ENCODE peak calls at places on chromosomes 6 and 20, in six cellular contexts. U, N, T, P, O and C are unnamed samples.

GRCh38 chr20:19758888-19759331 is 852 bp downstream of the RIN2 start:
- DNase-seq in P (peak), N (peak), T (peak), U (peak), O (no peak), C (no peak)

GRCh38 chr6:17842014-17842776 is 135.5 kb upstream of the NUP153 start:
- DNase-seq in U (no peak), N (no peak), T (no peak), O (no peak), P (no peak), C (no peak)

GRCh38 chr6:105587349-105588115 is 184.7 kb upstream of the PREP start:
- DNase-seq in N (no peak), O (no peak), P (no peak), U (no peak), T (no peak), C (no peak)

GRCh38 chr20:44219287-44219686 is 8.7 kb upstream of the OSER1 start:
- DNase-seq in U (no peak), O (no peak), P (no peak), T (no peak), N (no peak), C (no peak)

GRCh38 chr6:36129889-36130671 is at the start of gene MAPK13:
- DNase-seq in N (peak), P (no peak), T (peak), O (no peak), U (peak), C (no peak)

GRCh38 chr6:6003334-6004146 is 3.2 kb downstream of the NRN1 start:
- DNase-seq in T (no peak), O (no peak), U (peak), P (no peak), N (peak), C (no peak)

GRCh38 chr6:148441454-148441911 is 98.8 kb downstream of the SASH1 start:
- DNase-seq in P (no peak), N (no peak), O (no peak), T (no peak), U (no peak), C (no peak)

GRCh38 chr6:156045416-156045815 is 589.8 kb upstream of the NOX3 start:
- DNase-seq in N (no peak), O (no peak), U (no peak), T (no peak), P (peak), C (no peak)

GRCh38 chr20:45358282-45359068 is 4.5 kb upstream of the SYS1 start:
- DNase-seq in P (peak), U (no peak), N (peak), O (no peak), T (peak), C (no peak)

GRCh38 chr6:2848851-2849250 is 7.2 kb upstream of the SERPINB1 start:
- DNase-seq in U (peak), P (no peak), O (no peak), N (no peak), T (no peak), C (no peak)

GRCh38 chr6:137973201-137973600 is 106.1 kb downstream of the TNFAIP3 start:
- DNase-seq in P (no peak), U (no peak), T (no peak), O (no peak), N (no peak), C (no peak)

GRCh38 chr6:37173573-37174195 is 3.7 kb downstream of the PIM1 start:
- DNase-seq in P (no peak), U (no peak), O (no peak), N (no peak), T (no peak), C (no peak)

GRCh38 chr6:16292942-16293341 is 54.6 kb downstream of the GMPR start:
- DNase-seq in O (no peak), U (no peak), N (no peak), T (no peak), P (no peak), C (no peak)

GRCh38 chr6:4441981-4442434 is 306.6 kb upstream of the ECI2 start:
- DNase-seq in O (no peak), T (no peak), U (no peak), N (no peak), P (no peak), C (peak)
- H3K27ac ChIP-seq in O (no peak), T (no peak), U (no peak), N (no peak), P (no peak), C (no peak)

DNA sequence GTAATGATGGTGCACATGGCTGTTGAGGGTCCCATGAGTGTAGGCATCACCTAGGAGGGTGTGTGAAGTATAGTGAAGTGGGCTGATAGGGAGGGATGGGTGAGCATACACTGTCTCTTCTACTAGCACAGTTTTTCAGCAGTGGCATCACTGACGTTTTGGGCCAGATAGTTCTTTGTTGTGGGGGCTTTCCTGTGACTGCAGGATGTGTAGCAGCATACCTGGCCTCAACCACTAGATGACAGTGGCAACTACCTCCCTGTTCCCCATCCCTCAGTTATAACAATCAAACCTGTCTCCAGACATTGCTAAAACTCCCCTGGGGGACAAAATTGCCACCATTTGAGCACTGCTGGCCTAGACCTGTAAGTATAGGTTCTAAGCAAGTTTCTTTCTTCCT is 239.0 kb downstream of the FOXC1 start:
- DNase-seq in T (no peak), P (no peak), U (no peak), N (no peak), O (no peak), C (no peak)
- TF ChIP-seq CTCF in T (no peak), P (no peak), U (no peak), N (no peak), O (no peak), C (no peak)

DNA sequence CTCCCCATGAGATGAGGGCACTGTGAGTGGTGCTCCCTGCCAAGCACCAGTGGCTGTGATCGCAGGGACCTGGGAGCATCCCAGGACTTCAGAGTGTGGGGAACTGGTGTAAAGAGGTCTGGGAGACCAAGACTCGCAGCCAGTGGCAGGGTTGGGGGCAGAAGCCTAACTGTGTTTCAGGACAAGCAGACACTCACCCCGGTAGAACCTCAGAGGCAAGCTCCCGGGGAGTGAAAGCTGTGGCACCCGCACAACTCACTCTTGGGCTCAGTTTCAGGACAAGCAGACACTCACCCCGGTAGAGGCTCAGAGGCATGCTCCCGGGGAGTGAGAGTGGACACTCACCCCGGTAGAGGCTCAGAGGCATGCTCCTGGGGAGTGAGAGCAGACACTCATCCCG is 112.8 kb downstream of the ASXL1 start:
- DNase-seq in O (no peak), U (no peak), N (no peak), P (no peak), T (no peak), C (no peak)
- H3K27ac ChIP-seq in O (peak), U (no peak), N (peak), P (peak), T (peak), C (peak)

GRCh38 chr20:7817286-7817685 is 123.0 kb downstream of the HAO1 start:
- DNase-seq in N (no peak), P (no peak), T (no peak), O (no peak), U (no peak), C (no peak)
- TF ChIP-seq CTCF in N (no peak), P (no peak), T (no peak), O (no peak), U (no peak), C (no peak)

GRCh38 chr6:43124481-43124880 is 46.6 kb upstream of the SRF start:
- DNase-seq in P (no peak), N (no peak), O (no peak), T (no peak), U (no peak), C (no peak)
- H3K27ac ChIP-seq in P (no peak), N (no peak), O (peak), T (no peak), U (no peak), C (peak)

GRCh38 chr6:73652637-73653570 is 888 bp downstream of the SLC17A5 start:
- DNase-seq in T (peak), N (peak), U (peak), O (peak), P (peak), C (no peak)

GRCh38 chr6:73657201-73657600 is 3.4 kb upstream of the SLC17A5 start:
- DNase-seq in P (no peak), N (no peak), U (no peak), O (no peak), T (no peak), C (no peak)

GRCh38 chr6:73656501-73657145 is 2.8 kb upstream of the SLC17A5 start:
- DNase-seq in N (no peak), U (no peak), T (no peak), O (no peak), P (no peak), C (no peak)

GRCh38 chr6:73653571-73654424 is at the start of gene SLC17A5:
- DNase-seq in P (peak), T (peak), N (peak), U (peak), O (peak), C (peak)

GRCh38 chr6:73655341-73655917 is 1.6 kb upstream of the SLC17A5 start:
- DNase-seq in O (no peak), P (no peak), N (no peak), U (no peak), T (no peak), C (no peak)
- TF ChIP-seq CTCF in O (no peak), P (no peak), N (no peak), U (no peak), T (no peak), C (no peak)